ENCODE peak calls at places on chromosome 6, in eight cellular contexts. One of them, this sample, is unnamed.

GRCh38 chr6:138183792-138184134 is 22.0 kb downstream of the ARFGEF3 start:
- DNase-seq in neural progenitor cell: no peak
- DNase-seq in D721Med: no peak
- DNase-seq in colonic mucosa: no peak
- DNase-seq in spleen: no peak
- DNase-seq in MCF 10A: no peak
- DNase-seq in sigmoid colon: no peak
- DNase-seq in heart right ventricle: no peak
- DNase-seq in this sample: no peak

GRCh38 chr6:167044696-167045095 is 45.5 kb downstream of the CEP43 start:
- DNase-seq in sigmoid colon: no peak
- DNase-seq in D721Med: no peak
- DNase-seq in spleen: no peak
- DNase-seq in MCF 10A: no peak
- DNase-seq in colonic mucosa: no peak
- DNase-seq in heart right ventricle: peak
- DNase-seq in neural progenitor cell: no peak
- DNase-seq in this sample: peak

GRCh38 chr6:14337157-14337556 is 219.6 kb downstream of the CD83 start:
- DNase-seq in heart right ventricle: no peak
- DNase-seq in colonic mucosa: no peak
- DNase-seq in sigmoid colon: no peak
- DNase-seq in spleen: no peak
- DNase-seq in D721Med: no peak
- DNase-seq in MCF 10A: peak
- DNase-seq in neural progenitor cell: no peak
- DNase-seq in this sample: no peak

GRCh38 chr6:112116215-112116614 is 28.8 kb downstream of the FAM229B start:
- DNase-seq in D721Med: no peak
- DNase-seq in spleen: no peak
- DNase-seq in neural progenitor cell: no peak
- DNase-seq in heart right ventricle: no peak
- DNase-seq in sigmoid colon: no peak
- DNase-seq in MCF 10A: no peak
- DNase-seq in colonic mucosa: no peak
- DNase-seq in this sample: no peak

GRCh38 chr6:71489736-71490135 is 201.1 kb downstream of the OGFRL1 start:
- DNase-seq in heart right ventricle: no peak
- DNase-seq in neural progenitor cell: no peak
- DNase-seq in MCF 10A: peak
- DNase-seq in spleen: no peak
- DNase-seq in sigmoid colon: no peak
- DNase-seq in D721Med: no peak
- DNase-seq in colonic mucosa: no peak
- DNase-seq in this sample: no peak

GRCh38 chr6:101268541-101268940 is 125.0 kb upstream of the GRIK2 start:
- DNase-seq in neural progenitor cell: no peak
- DNase-seq in heart right ventricle: no peak
- DNase-seq in colonic mucosa: no peak
- DNase-seq in MCF 10A: no peak
- DNase-seq in D721Med: no peak
- DNase-seq in spleen: no peak
- DNase-seq in sigmoid colon: no peak
- DNase-seq in this sample: no peak

GRCh38 chr6:138957484-138957883 is 30.6 kb downstream of the REPS1 start:
- DNase-seq in spleen: no peak
- DNase-seq in MCF 10A: no peak
- DNase-seq in heart right ventricle: no peak
- DNase-seq in neural progenitor cell: no peak
- DNase-seq in sigmoid colon: no peak
- DNase-seq in colonic mucosa: peak
- DNase-seq in D721Med: no peak
- DNase-seq in this sample: no peak

GRCh38 chr6:39453236-39453635 is 130.7 kb upstream of the KCNK16 start:
- DNase-seq in D721Med: no peak
- DNase-seq in spleen: no peak
- DNase-seq in sigmoid colon: no peak
- DNase-seq in colonic mucosa: no peak
- DNase-seq in heart right ventricle: no peak
- DNase-seq in neural progenitor cell: no peak
- DNase-seq in MCF 10A: peak
- DNase-seq in this sample: no peak

GRCh38 chr6:82461536-82461935 is 97.9 kb downstream of the TPBG start:
- DNase-seq in MCF 10A: no peak
- DNase-seq in neural progenitor cell: no peak
- DNase-seq in D721Med: no peak
- DNase-seq in heart right ventricle: no peak
- DNase-seq in colonic mucosa: no peak
- DNase-seq in sigmoid colon: no peak
- DNase-seq in spleen: no peak
- DNase-seq in this sample: no peak

GRCh38 chr6:27684264-27685211 is 211.6 kb upstream of the ZNF184 start:
- DNase-seq in heart right ventricle: no peak
- DNase-seq in sigmoid colon: no peak
- DNase-seq in MCF 10A: peak
- DNase-seq in D721Med: no peak
- DNase-seq in spleen: no peak
- DNase-seq in colonic mucosa: peak
- DNase-seq in neural progenitor cell: peak
- DNase-seq in this sample: no peak

GRCh38 chr6:10412165-10412947 is 2.5 kb downstream of the TFAP2A start:
- DNase-seq in sigmoid colon: no peak
- DNase-seq in heart right ventricle: no peak
- DNase-seq in neural progenitor cell: peak
- DNase-seq in colonic mucosa: no peak
- DNase-seq in D721Med: no peak
- DNase-seq in MCF 10A: peak
- DNase-seq in spleen: peak
- DNase-seq in this sample: peak

GRCh38 chr6:44056392-44057237 is 70.6 kb downstream of the MRPL14 start:
- DNase-seq in heart right ventricle: peak
- DNase-seq in spleen: peak
- DNase-seq in neural progenitor cell: no peak
- DNase-seq in MCF 10A: peak
- DNase-seq in sigmoid colon: no peak
- DNase-seq in colonic mucosa: peak
- DNase-seq in D721Med: no peak
- DNase-seq in this sample: peak

GRCh38 chr6:89675949-89676753 is 37.6 kb upstream of the LYRM2 start:
- DNase-seq in heart right ventricle: no peak
- DNase-seq in sigmoid colon: no peak
- DNase-seq in neural progenitor cell: no peak
- DNase-seq in colonic mucosa: no peak
- DNase-seq in spleen: no peak
- DNase-seq in D721Med: no peak
- DNase-seq in MCF 10A: no peak
- DNase-seq in this sample: no peak

GRCh38 chr6:149271348-149272340 is 45.9 kb upstream of the TAB2 start:
- DNase-seq in D721Med: no peak
- DNase-seq in MCF 10A: peak
- DNase-seq in colonic mucosa: no peak
- DNase-seq in spleen: peak
- DNase-seq in sigmoid colon: no peak
- DNase-seq in neural progenitor cell: no peak
- DNase-seq in heart right ventricle: no peak
- DNase-seq in this sample: no peak

GRCh38 chr6:99241905-99242534 is 107.5 kb downstream of the FAXC start:
- DNase-seq in MCF 10A: peak
- DNase-seq in colonic mucosa: no peak
- DNase-seq in heart right ventricle: no peak
- DNase-seq in sigmoid colon: no peak
- DNase-seq in neural progenitor cell: peak
- DNase-seq in spleen: no peak
- DNase-seq in D721Med: no peak
- DNase-seq in this sample: no peak

DNA sequence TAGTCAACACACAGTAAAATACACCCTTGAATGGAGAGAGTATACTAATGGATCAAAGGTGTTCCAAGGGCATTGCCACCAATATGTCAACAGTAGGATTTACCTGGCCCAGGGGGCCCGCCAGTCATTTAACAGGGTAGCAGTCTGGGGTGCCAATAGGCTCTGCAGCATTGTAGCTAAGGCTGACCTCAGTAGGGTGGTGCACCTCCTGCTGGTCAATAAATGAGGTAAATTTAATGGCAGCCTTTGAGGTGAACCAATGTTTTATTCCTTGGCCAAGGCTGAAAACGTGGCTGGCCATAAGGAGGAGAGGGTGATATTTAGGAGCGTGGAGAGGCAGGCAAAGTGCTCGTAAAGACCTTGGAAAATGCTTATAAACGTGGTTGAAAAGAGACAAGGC is 147.2 kb downstream of the RPS12 start:
- DNase-seq in sigmoid colon: no peak
- DNase-seq in spleen: no peak
- DNase-seq in heart right ventricle: no peak
- DNase-seq in colonic mucosa: no peak
- DNase-seq in neural progenitor cell: peak
- DNase-seq in MCF 10A: peak
- DNase-seq in D721Med: no peak
- DNase-seq in this sample: no peak
- TF ChIP-seq CTCF in sigmoid colon: no peak
- TF ChIP-seq CTCF in spleen: no peak
- TF ChIP-seq CTCF in heart right ventricle: no peak
- TF ChIP-seq CTCF in colonic mucosa: no peak
- TF ChIP-seq CTCF in neural progenitor cell: peak
- TF ChIP-seq CTCF in MCF 10A: peak
- TF ChIP-seq CTCF in D721Med: peak
- TF ChIP-seq CTCF in this sample: no peak

DNA sequence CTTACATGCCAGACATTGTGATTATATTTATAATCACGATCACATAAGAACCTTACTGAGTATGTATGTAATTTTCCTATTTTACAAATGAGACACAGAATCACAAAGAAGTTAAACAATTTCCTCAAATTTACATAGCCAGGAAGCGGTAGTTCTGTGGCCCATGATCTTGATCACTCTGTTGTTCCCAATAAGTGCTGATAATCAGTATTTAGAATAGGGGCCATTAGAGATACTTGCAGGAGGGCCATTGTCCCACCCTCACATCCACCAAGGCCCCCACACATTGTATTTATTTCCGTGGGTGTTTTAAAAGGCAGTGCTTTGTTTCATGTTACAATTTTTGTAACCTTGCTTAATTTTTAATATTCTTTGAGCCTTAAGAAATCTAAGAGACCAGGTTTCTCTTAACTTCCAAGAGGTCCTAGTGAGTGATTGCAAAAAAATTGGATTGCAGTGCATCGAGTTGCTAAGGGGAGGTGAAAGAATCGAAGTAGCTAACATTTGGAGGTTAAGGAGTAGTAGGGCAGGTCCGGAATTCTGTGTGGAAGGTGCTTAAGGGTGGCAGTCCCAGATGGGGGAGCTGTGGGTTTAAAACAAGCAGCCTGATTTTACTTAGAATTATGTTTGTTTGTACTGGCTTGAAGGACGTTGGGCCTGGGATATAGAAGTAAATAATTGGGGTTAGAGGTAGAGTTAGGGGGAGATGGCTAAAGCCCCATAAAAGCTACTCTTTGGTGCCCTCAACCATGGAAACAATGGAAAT is 339.4 kb downstream of the CDKAL1 start:
- DNase-seq in neural progenitor cell: peak
- DNase-seq in spleen: no peak
- DNase-seq in heart right ventricle: no peak
- DNase-seq in D721Med: no peak
- DNase-seq in MCF 10A: peak
- DNase-seq in sigmoid colon: no peak
- DNase-seq in colonic mucosa: no peak
- DNase-seq in this sample: no peak
- TF ChIP-seq CTCF in neural progenitor cell: peak
- TF ChIP-seq CTCF in spleen: no peak
- TF ChIP-seq CTCF in heart right ventricle: peak
- TF ChIP-seq CTCF in D721Med: peak
- TF ChIP-seq CTCF in MCF 10A: no peak
- TF ChIP-seq CTCF in sigmoid colon: no peak
- TF ChIP-seq CTCF in colonic mucosa: no peak
- TF ChIP-seq CTCF in this sample: no peak

DNA sequence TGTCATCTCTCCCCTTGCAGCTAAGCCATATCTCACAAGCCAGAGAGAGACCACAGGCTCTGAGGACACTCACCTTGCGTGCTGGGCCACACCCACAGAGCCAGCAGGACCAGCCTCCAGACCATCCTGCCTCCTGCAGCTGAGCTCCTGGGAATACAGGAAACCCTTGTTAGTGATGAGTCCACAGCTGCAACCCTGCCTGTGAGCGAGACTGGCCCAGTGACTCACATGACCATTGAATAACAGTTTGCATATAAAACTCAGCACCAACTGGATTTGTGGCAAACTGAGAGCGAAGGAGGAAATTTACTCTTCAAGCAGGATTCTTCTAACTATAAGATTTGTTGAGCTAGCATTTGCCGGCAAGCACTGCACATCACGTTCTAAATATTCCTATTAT is 3.0 kb downstream of the THBS2 start:
- DNase-seq in MCF 10A: peak
- DNase-seq in colonic mucosa: no peak
- DNase-seq in neural progenitor cell: no peak
- DNase-seq in sigmoid colon: peak
- DNase-seq in D721Med: no peak
- DNase-seq in spleen: no peak
- DNase-seq in heart right ventricle: no peak
- DNase-seq in this sample: peak
- TF ChIP-seq CTCF in MCF 10A: no peak
- TF ChIP-seq CTCF in colonic mucosa: no peak
- TF ChIP-seq CTCF in neural progenitor cell: no peak
- TF ChIP-seq CTCF in sigmoid colon: no peak
- TF ChIP-seq CTCF in D721Med: no peak
- TF ChIP-seq CTCF in spleen: no peak
- TF ChIP-seq CTCF in heart right ventricle: no peak
- TF ChIP-seq CTCF in this sample: no peak

DNA sequence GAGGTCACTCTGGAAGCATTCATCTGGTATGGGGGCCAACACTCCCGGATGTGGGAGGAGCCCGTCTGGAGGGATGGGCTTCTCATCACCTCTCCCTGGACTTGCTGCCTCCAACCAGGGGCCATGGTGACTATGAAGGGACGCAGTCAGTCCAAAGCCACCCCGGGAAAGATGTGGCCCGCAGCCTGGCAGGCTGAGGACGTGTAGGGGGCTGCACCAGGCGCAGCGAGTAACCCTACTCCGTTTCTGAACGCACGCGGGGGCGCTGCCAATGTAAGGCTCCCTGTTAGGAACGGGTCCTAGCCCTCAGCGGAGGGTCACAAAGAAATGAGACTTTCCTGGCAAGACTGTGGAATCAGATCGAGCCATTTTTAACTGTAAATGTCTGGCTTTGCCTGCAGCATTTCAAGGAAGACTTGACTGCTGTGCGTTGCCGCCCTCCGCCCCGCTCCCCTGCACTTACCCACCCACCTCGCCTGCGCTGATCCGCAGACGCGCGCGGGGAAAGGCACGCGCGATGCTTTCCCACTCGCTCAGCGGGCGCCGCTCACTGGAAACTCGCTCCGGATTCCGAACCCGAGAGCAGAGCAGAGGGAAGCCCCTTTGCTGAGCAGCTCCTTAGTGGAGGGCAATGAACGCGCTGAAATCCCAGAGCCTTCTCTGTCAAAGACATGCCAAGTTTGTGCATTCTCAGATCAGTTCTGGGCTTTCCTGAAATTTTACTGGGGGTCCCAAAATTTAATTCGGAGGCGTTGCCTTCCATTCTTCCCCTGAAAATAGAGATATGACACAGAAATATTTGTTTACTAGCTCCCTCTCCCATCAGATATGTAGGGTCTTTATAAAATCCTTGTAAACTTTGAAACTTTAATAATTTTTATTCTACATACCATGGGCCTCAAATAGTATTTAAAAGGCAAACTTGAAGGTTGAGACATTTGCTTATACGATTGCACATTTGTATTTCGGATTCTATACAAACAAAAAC is 54.9 kb downstream of the IL20RA start:
- DNase-seq in spleen: no peak
- DNase-seq in MCF 10A: no peak
- DNase-seq in neural progenitor cell: peak
- DNase-seq in colonic mucosa: peak
- DNase-seq in D721Med: peak
- DNase-seq in heart right ventricle: peak
- DNase-seq in sigmoid colon: peak
- DNase-seq in this sample: peak
- TF ChIP-seq CTCF in spleen: no peak
- TF ChIP-seq CTCF in MCF 10A: no peak
- TF ChIP-seq CTCF in neural progenitor cell: no peak
- TF ChIP-seq CTCF in colonic mucosa: no peak
- TF ChIP-seq CTCF in D721Med: no peak
- TF ChIP-seq CTCF in heart right ventricle: peak
- TF ChIP-seq CTCF in sigmoid colon: no peak
- TF ChIP-seq CTCF in this sample: no peak